ENCODE peak calls at places on chromosomes 6 and 20, in six cellular contexts. One of them, this sample, is unnamed. For H3F3A, the result is how much of the 10 kb centered on the place peaks cover.

GRCh38 chr6:86192123-86192522 is 549.4 kb upstream of the SYNCRIP start:
- DNase-seq in SK-N-SH: no peak
- DNase-seq in PC-9: no peak
- DNase-seq in MM.1S: peak
- DNase-seq in neural progenitor cell: peak
- DNase-seq in GM23248: peak
- DNase-seq in this sample: peak

GRCh38 chr6:129501401-129502051 is 208.5 kb downstream of the ARHGAP18 start:
- DNase-seq in neural progenitor cell: peak
- DNase-seq in SK-N-SH: no peak
- DNase-seq in GM23248: peak
- DNase-seq in PC-9: peak
- DNase-seq in MM.1S: peak
- DNase-seq in this sample: peak

GRCh38 chr6:52261229-52261628 is 16.9 kb upstream of the IL17F start:
- DNase-seq in neural progenitor cell: no peak
- DNase-seq in MM.1S: no peak
- DNase-seq in PC-9: no peak
- DNase-seq in GM23248: peak
- DNase-seq in SK-N-SH: no peak
- DNase-seq in this sample: peak

GRCh38 chr6:138109042-138109997 is 2.1 kb upstream of the PERP start:
- DNase-seq in PC-9: peak
- DNase-seq in SK-N-SH: peak
- DNase-seq in MM.1S: peak
- DNase-seq in neural progenitor cell: peak
- DNase-seq in GM23248: peak
- DNase-seq in this sample: peak

GRCh38 chr6:82145926-82146452 is 101.6 kb downstream of the IBTK start:
- DNase-seq in MM.1S: no peak
- DNase-seq in SK-N-SH: no peak
- DNase-seq in GM23248: no peak
- DNase-seq in neural progenitor cell: no peak
- DNase-seq in PC-9: no peak
- DNase-seq in this sample: no peak

GRCh38 chr20:48932375-48932941 is 10.9 kb downstream of the ARFGEF2 start:
- DNase-seq in neural progenitor cell: no peak
- DNase-seq in MM.1S: no peak
- DNase-seq in SK-N-SH: no peak
- DNase-seq in PC-9: no peak
- DNase-seq in GM23248: peak
- DNase-seq in this sample: no peak

GRCh38 chr20:61980647-61981583 is 84.8 kb downstream of the TAF4 start:
- DNase-seq in GM23248: peak
- DNase-seq in PC-9: peak
- DNase-seq in SK-N-SH: peak
- DNase-seq in neural progenitor cell: peak
- DNase-seq in MM.1S: peak
- DNase-seq in this sample: peak

GRCh38 chr6:157376706-157377230 is 4.2 kb upstream of the ZDHHC14 start:
- DNase-seq in GM23248: peak
- DNase-seq in PC-9: no peak
- DNase-seq in SK-N-SH: no peak
- DNase-seq in neural progenitor cell: no peak
- DNase-seq in MM.1S: peak
- DNase-seq in this sample: no peak

GRCh38 chr20:37994512-37994911 is 38.7 kb downstream of the TTI1 start:
- DNase-seq in PC-9: peak
- DNase-seq in GM23248: peak
- DNase-seq in neural progenitor cell: no peak
- DNase-seq in SK-N-SH: no peak
- DNase-seq in MM.1S: no peak
- DNase-seq in this sample: peak

GRCh38 chr6:28719275-28719940 is 193.7 kb downstream of the GPX5 start:
- DNase-seq in GM23248: peak
- DNase-seq in SK-N-SH: no peak
- DNase-seq in PC-9: no peak
- DNase-seq in MM.1S: no peak
- DNase-seq in neural progenitor cell: no peak
- DNase-seq in this sample: peak

GRCh38 chr20:36074983-36075382 is 79.6 kb upstream of the EPB41L1 start:
- DNase-seq in PC-9: peak
- DNase-seq in MM.1S: no peak
- DNase-seq in GM23248: no peak
- DNase-seq in SK-N-SH: no peak
- DNase-seq in neural progenitor cell: no peak
- DNase-seq in this sample: no peak

GRCh38 chr6:3442444-3443220 is 14.2 kb downstream of the SLC22A23 start:
- DNase-seq in PC-9: peak
- DNase-seq in GM23248: peak
- DNase-seq in MM.1S: no peak
- DNase-seq in neural progenitor cell: no peak
- DNase-seq in SK-N-SH: no peak
- DNase-seq in this sample: peak

GRCh38 chr6:34559651-34560365 is 3.7 kb upstream of the SPDEF start:
- DNase-seq in PC-9: no peak
- DNase-seq in MM.1S: no peak
- DNase-seq in SK-N-SH: no peak
- DNase-seq in GM23248: no peak
- DNase-seq in neural progenitor cell: no peak
- DNase-seq in this sample: no peak

GRCh38 chr6:3888153-3888957 is 39.2 kb downstream of the FAM50B start:
- DNase-seq in PC-9: peak
- DNase-seq in neural progenitor cell: no peak
- DNase-seq in GM23248: peak
- DNase-seq in MM.1S: no peak
- DNase-seq in SK-N-SH: no peak
- DNase-seq in this sample: peak

GRCh38 chr20:40339661-40340449 is 349.2 kb downstream of the MAFB start:
- DNase-seq in PC-9: no peak
- DNase-seq in GM23248: peak
- DNase-seq in SK-N-SH: no peak
- DNase-seq in neural progenitor cell: no peak
- DNase-seq in MM.1S: no peak
- DNase-seq in this sample: no peak

GRCh38 chr6:111540971-111541719 is 58.1 kb upstream of the REV3L start:
- DNase-seq in PC-9: no peak
- DNase-seq in MM.1S: no peak
- DNase-seq in GM23248: no peak
- DNase-seq in neural progenitor cell: no peak
- DNase-seq in SK-N-SH: peak
- DNase-seq in this sample: no peak

GRCh38 chr6:47599512-47599911 is 98.9 kb upstream of the ADGRF4 start:
- DNase-seq in GM23248: no peak
- DNase-seq in SK-N-SH: no peak
- DNase-seq in PC-9: no peak
- DNase-seq in MM.1S: no peak
- DNase-seq in neural progenitor cell: no peak
- DNase-seq in this sample: no peak

GRCh38 chr20:36116813-36117441 is 37.6 kb upstream of the EPB41L1 start:
- DNase-seq in GM23248: peak
- DNase-seq in SK-N-SH: no peak
- DNase-seq in neural progenitor cell: no peak
- DNase-seq in PC-9: no peak
- DNase-seq in MM.1S: no peak
- DNase-seq in this sample: peak

GRCh38 chr6:106748547-106749207 is 119.3 kb downstream of the QRSL1 start:
- DNase-seq in neural progenitor cell: no peak
- DNase-seq in PC-9: no peak
- DNase-seq in MM.1S: no peak
- DNase-seq in SK-N-SH: no peak
- DNase-seq in GM23248: no peak
- DNase-seq in this sample: no peak

GRCh38 chr6:108363756-108364356 is 69.0 kb downstream of the AFG1L start:
- DNase-seq in SK-N-SH: no peak
- DNase-seq in GM23248: peak
- DNase-seq in neural progenitor cell: peak
- DNase-seq in MM.1S: no peak
- DNase-seq in PC-9: no peak
- DNase-seq in this sample: no peak

GRCh38 chr6:169529931-169530761 is 171.7 kb downstream of the WDR27 start:
- DNase-seq in SK-N-SH: no peak
- DNase-seq in MM.1S: no peak
- DNase-seq in GM23248: peak
- DNase-seq in neural progenitor cell: no peak
- DNase-seq in PC-9: no peak
- DNase-seq in this sample: peak

GRCh38 chr6:129500958-129501381 is 209.0 kb downstream of the ARHGAP18 start:
- DNase-seq in MM.1S: no peak
- DNase-seq in SK-N-SH: peak
- DNase-seq in GM23248: peak
- DNase-seq in neural progenitor cell: peak
- DNase-seq in PC-9: no peak
- DNase-seq in this sample: peak

GRCh38 chr6:134034951-134035822 is 17.2 kb downstream of the SLC2A12 start:
- DNase-seq in neural progenitor cell: no peak
- DNase-seq in GM23248: peak
- DNase-seq in SK-N-SH: no peak
- DNase-seq in MM.1S: no peak
- DNase-seq in PC-9: no peak
- DNase-seq in this sample: peak

GRCh38 chr20:44594730-44595129 is 12.4 kb downstream of the PKIG start:
- DNase-seq in GM23248: peak
- DNase-seq in PC-9: no peak
- DNase-seq in SK-N-SH: no peak
- DNase-seq in MM.1S: no peak
- DNase-seq in neural progenitor cell: no peak
- DNase-seq in this sample: peak

GRCh38 chr20:56345911-56346310 is 12.9 kb upstream of the FAM210B start:
- DNase-seq in SK-N-SH: no peak
- DNase-seq in MM.1S: no peak
- DNase-seq in GM23248: no peak
- DNase-seq in neural progenitor cell: no peak
- DNase-seq in PC-9: no peak
- DNase-seq in this sample: no peak

GRCh38 chr20:64064145-64064698 is 1.2 kb downstream of the TCEA2 start:
- DNase-seq in MM.1S: no peak
- DNase-seq in GM23248: peak
- DNase-seq in neural progenitor cell: no peak
- DNase-seq in SK-N-SH: no peak
- DNase-seq in PC-9: peak
- DNase-seq in this sample: peak

GRCh38 chr6:9783567-9783966 is 631.3 kb downstream of the TFAP2A start:
- DNase-seq in GM23248: no peak
- DNase-seq in PC-9: no peak
- DNase-seq in MM.1S: peak
- DNase-seq in neural progenitor cell: no peak
- DNase-seq in SK-N-SH: no peak
- DNase-seq in this sample: no peak

DNA sequence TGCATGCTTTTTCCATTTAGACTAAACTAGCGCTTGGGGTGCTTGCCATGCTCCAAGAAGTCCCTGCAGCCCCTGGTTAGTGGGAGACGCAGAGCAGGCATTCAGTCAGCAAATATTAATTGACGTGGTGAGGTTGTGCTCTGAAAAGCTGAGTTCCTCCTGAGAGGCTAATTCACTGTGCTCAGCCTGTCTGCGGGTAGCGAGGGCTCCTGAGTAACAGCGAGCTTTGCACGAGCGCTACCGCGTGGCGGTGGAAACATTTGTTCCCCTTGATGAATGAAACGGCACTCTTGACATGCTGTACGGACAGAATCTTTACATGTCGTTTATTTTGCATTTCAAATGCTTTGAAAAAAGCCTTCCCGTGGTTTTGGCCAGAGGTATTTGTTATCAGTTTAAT is 170.6 kb upstream of the AGPAT4 start:
- DNase-seq in PC-9: no peak
- DNase-seq in neural progenitor cell: peak
- DNase-seq in SK-N-SH: no peak
- DNase-seq in GM23248: peak
- DNase-seq in MM.1S: no peak
- DNase-seq in this sample: no peak
- H3K4me3 ChIP-seq in PC-9: no peak
- H3K4me3 ChIP-seq in neural progenitor cell: no peak
- H3K4me3 ChIP-seq in SK-N-SH: no peak
- H3K4me3 ChIP-seq in GM23248: no peak
- H3K4me3 ChIP-seq in MM.1S: no peak
- H3K4me3 ChIP-seq in this sample: no peak

GRCh38 chr6:45466686-45467085 is 89.0 kb upstream of the SUPT3H start:
- DNase-seq in MM.1S: no peak
- DNase-seq in neural progenitor cell: no peak
- DNase-seq in PC-9: no peak
- DNase-seq in SK-N-SH: no peak
- DNase-seq in GM23248: no peak
- DNase-seq in this sample: no peak

GRCh38 chr6:45467853-45468252 is 90.1 kb upstream of the SUPT3H start:
- DNase-seq in PC-9: no peak
- DNase-seq in neural progenitor cell: no peak
- DNase-seq in MM.1S: peak
- DNase-seq in GM23248: no peak
- DNase-seq in SK-N-SH: no peak
- DNase-seq in this sample: no peak

GRCh38 chr6:45462190-45463134 is 84.7 kb upstream of the SUPT3H start:
- DNase-seq in MM.1S: no peak
- DNase-seq in SK-N-SH: no peak
- DNase-seq in neural progenitor cell: no peak
- DNase-seq in GM23248: no peak
- DNase-seq in PC-9: no peak
- DNase-seq in this sample: no peak

GRCh38 chr6:45461486-45461885 is 83.8 kb upstream of the SUPT3H start:
- DNase-seq in SK-N-SH: no peak
- DNase-seq in neural progenitor cell: no peak
- DNase-seq in GM23248: peak
- DNase-seq in PC-9: no peak
- DNase-seq in MM.1S: no peak
- DNase-seq in this sample: no peak

GRCh38 chr6:45464685-45465084 is 87.0 kb upstream of the SUPT3H start:
- DNase-seq in neural progenitor cell: no peak
- DNase-seq in GM23248: no peak
- DNase-seq in PC-9: no peak
- DNase-seq in MM.1S: no peak
- DNase-seq in SK-N-SH: no peak
- DNase-seq in this sample: no peak
- H3F3A ChIP-seq in neural progenitor cell: under half
- H3F3A ChIP-seq in GM23248: under half
- H3F3A ChIP-seq in PC-9: under half
- H3F3A ChIP-seq in MM.1S: under half
- H3F3A ChIP-seq in SK-N-SH: under half
- H3F3A ChIP-seq in this sample: under half

GRCh38 chr6:1313755-1314503 is 2.0 kb downstream of the FOXQ1 start:
- DNase-seq in MM.1S: no peak
- DNase-seq in GM23248: peak
- DNase-seq in SK-N-SH: peak
- DNase-seq in neural progenitor cell: peak
- DNase-seq in PC-9: peak
- DNase-seq in this sample: peak
- H3K4me3 ChIP-seq in MM.1S: no peak
- H3K4me3 ChIP-seq in GM23248: no peak
- H3K4me3 ChIP-seq in SK-N-SH: no peak
- H3K4me3 ChIP-seq in neural progenitor cell: peak
- H3K4me3 ChIP-seq in PC-9: peak
- H3K4me3 ChIP-seq in this sample: peak

DNA sequence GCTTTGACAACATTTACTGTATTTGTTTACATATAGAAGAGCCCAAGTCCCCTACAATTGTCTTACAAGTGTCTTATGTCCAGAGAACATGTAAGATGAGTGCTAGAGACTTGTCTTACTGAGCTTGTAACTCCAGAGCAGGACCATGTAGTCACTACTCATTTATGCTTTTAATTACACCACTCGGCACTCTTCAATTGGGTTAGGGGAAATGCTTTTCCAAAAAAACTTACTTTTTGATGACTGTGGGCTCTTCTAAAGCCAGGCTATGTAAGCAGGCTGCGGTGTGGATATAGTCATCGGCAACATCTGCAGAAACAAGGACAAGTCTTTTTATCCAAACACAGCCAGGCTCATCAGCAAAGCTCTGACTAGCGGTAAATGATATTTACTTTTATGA is 18.7 kb downstream of the SNX5 start:
- DNase-seq in GM23248: no peak
- DNase-seq in neural progenitor cell: no peak
- DNase-seq in MM.1S: no peak
- DNase-seq in SK-N-SH: no peak
- DNase-seq in PC-9: no peak
- DNase-seq in this sample: no peak
- H3F3A ChIP-seq in GM23248: under half
- H3F3A ChIP-seq in neural progenitor cell: under half
- H3F3A ChIP-seq in MM.1S: half or more
- H3F3A ChIP-seq in SK-N-SH: under half
- H3F3A ChIP-seq in PC-9: under half
- H3F3A ChIP-seq in this sample: under half